ENCODE peak calls at places on chromosomes 7 and 10, in six cellular contexts. P is IMR-90, F is neuronal stem cell, Z is H1, M is H9, J is trophoblast cell. N is an unnamed sample.

GRCh38 chr10:49598164-49598856 is 11.8 kb upstream of the SLC18A3 start:
- DNase-seq in P (no peak), F (no peak), Z (no peak), M (no peak), J (no peak), N (no peak)

GRCh38 chr7:100752994-100753393 is 19.6 kb downstream of the ZAN start:
- DNase-seq in P (no peak), F (no peak), Z (no peak), M (no peak), J (no peak), N (no peak)

GRCh38 chr10:48890904-48891839 is 48.5 kb downstream of the LRRC18 start:
- DNase-seq in P (no peak), F (no peak), Z (no peak), M (no peak), J (no peak), N (no peak)

GRCh38 chr7:108254259-108254658 is 124.1 kb upstream of the LAMB4 start:
- DNase-seq in P (no peak), F (no peak), Z (no peak), M (no peak), J (no peak), N (no peak)

GRCh38 chr7:51255050-51255449 is 61.6 kb downstream of the COBL start:
- DNase-seq in P (no peak), F (no peak), Z (no peak), M (no peak), J (no peak), N (no peak)

GRCh38 chr10:116648903-116649302 is 28.1 kb downstream of the PNLIPRP2 start:
- DNase-seq in P (no peak), F (no peak), Z (no peak), M (no peak), J (no peak), N (no peak)

GRCh38 chr10:103576862-103577261 is 83.4 kb downstream of the NEURL1 start:
- DNase-seq in P (no peak), F (no peak), Z (no peak), M (no peak), J (no peak), N (no peak)

GRCh38 chr10:79072041-79072441 is 3.3 kb downstream of the ZMIZ1 start:
- DNase-seq in P (peak), F (no peak), Z (no peak), M (no peak), J (no peak), N (no peak)

GRCh38 chr10:77974396-77975074 is 48.0 kb upstream of the DLG5 start:
- DNase-seq in P (peak), F (peak), Z (peak), M (peak), J (peak), N (peak)

GRCh38 chr10:126650164-126650563 is 20.3 kb downstream of the C10orf90 start:
- DNase-seq in P (no peak), F (no peak), Z (no peak), M (no peak), J (no peak), N (no peak)

GRCh38 chr7:18993933-18994668 is 123.3 kb downstream of the TWIST1 start:
- DNase-seq in P (peak), F (no peak), Z (no peak), M (no peak), J (no peak), N (peak)

GRCh38 chr7:34044319-34044643 is 138.9 kb downstream of the BMPER start:
- DNase-seq in P (no peak), F (no peak), Z (no peak), M (no peak), J (no peak), N (no peak)

GRCh38 chr10:69864321-69864720 is 62.6 kb downstream of the COL13A1 start:
- DNase-seq in P (peak), F (no peak), Z (no peak), M (no peak), J (no peak), N (peak)

GRCh38 chr7:101778181-101778580 is 39.2 kb upstream of the CUX1 start:
- DNase-seq in P (no peak), F (no peak), Z (no peak), M (no peak), J (no peak), N (no peak)

GRCh38 chr7:26603631-26604030 is 260.8 kb downstream of the SKAP2 start:
- DNase-seq in P (no peak), F (no peak), Z (no peak), M (peak), J (peak), N (peak)

GRCh38 chr7:148670807-148671206 is 27.9 kb upstream of the CUL1 start:
- DNase-seq in P (no peak), F (no peak), Z (no peak), M (no peak), J (no peak), N (no peak)
- H2AK5ac ChIP-seq in P (no peak), F (no peak), Z (no peak), M (no peak), J (no peak), N (no peak)

GRCh38 chr7:148661471-148661870 is 37.2 kb upstream of the CUL1 start:
- DNase-seq in P (no peak), F (no peak), Z (no peak), M (no peak), J (no peak), N (no peak)
- H2AFZ ChIP-seq in P (no peak), F (no peak), Z (no peak), M (no peak), J (no peak), N (no peak)

GRCh38 chr7:66076459-66077329 is 1.1 kb downstream of the ASL start:
- DNase-seq in P (no peak), F (no peak), Z (no peak), M (no peak), J (no peak), N (peak)
- H2AK5ac ChIP-seq in P (peak), F (peak), Z (no peak), M (no peak), J (no peak), N (no peak)

GRCh38 chr7:11831727-11832495 is at the start of gene THSD7A:
- DNase-seq in P (peak), F (peak), Z (peak), M (peak), J (peak), N (peak)
- H2AFZ ChIP-seq in P (peak), F (peak), Z (peak), M (no peak), J (peak), N (peak)

GRCh38 chr7:12456506-12456905 is 52.8 kb upstream of the VWDE start:
- DNase-seq in P (no peak), F (no peak), Z (no peak), M (no peak), J (no peak), N (no peak)
- H2AK5ac ChIP-seq in P (no peak), F (no peak), Z (no peak), M (no peak), J (no peak), N (no peak)

DNA sequence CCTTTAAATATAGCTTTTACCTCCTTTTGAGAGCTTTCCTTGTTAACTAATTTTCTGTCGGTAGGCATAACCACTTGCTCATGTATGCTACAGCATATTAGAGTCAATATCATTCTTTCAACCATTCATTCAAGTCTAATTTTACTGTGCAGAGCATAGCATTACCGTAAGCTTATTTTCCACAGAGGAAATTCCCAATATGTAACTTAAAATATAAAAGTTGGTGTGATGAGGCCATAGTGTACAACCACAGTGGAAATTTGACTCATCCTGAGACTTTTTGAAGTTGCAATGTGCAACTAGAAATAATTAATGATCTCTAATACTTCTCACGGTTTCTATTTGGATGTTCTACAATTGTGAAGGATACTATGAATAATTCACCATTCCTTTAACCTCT is 80.6 kb upstream of the KLF6 start:
- DNase-seq in P (no peak), F (no peak), Z (no peak), M (no peak), J (no peak), N (no peak)
- H2AFZ ChIP-seq in P (no peak), F (no peak), Z (no peak), M (no peak), J (no peak), N (no peak)

N was measured in mesenchymal stem cell.